ENCODE peak calls at places on chromosomes 3 and 15, in five cellular contexts. V, B, E, J and K are unnamed samples. For H3K36me3, the result is how much of the 10 kb centered on the place peaks cover.

GRCh38 chr3:189071452-189071851 is 100.3 kb upstream of the TPRG1 start:
- DNase-seq in E (peak), J (no peak), B (no peak), V (no peak), K (no peak)

GRCh38 chr3:127598841-127599570 is 795 bp downstream of the MCM2 start:
- DNase-seq in B (no peak), E (peak), J (no peak), V (no peak), K (no peak)

GRCh38 chr3:124519844-124520243 is 210.4 kb upstream of the UMPS start:
- DNase-seq in B (no peak), V (no peak), E (no peak), J (no peak), K (no peak)

GRCh38 chr3:183061431-183062172 is 37.7 kb downstream of the MCCC1 start:
- DNase-seq in V (no peak), E (peak), B (no peak), J (no peak), K (no peak)

GRCh38 chr3:52397676-52398399 is 47.1 kb downstream of the SEMA3G start:
- DNase-seq in B (no peak), V (no peak), J (peak), E (no peak), K (no peak)

GRCh38 chr3:65883614-65884013 is 155.1 kb downstream of the MAGI1 start:
- DNase-seq in E (peak), B (no peak), J (no peak), V (no peak), K (no peak)

GRCh38 chr3:104887069-104887468 is 479.6 kb upstream of the ALCAM start:
- DNase-seq in B (no peak), J (no peak), E (peak), V (no peak), K (no peak)

GRCh38 chr3:185552358-185552877 is at the start of gene LIPH:
- DNase-seq in V (peak), E (peak), B (no peak), J (no peak), K (no peak)

GRCh38 chr3:58704745-58705144 is 38.2 kb upstream of the FAM3D start:
- DNase-seq in E (no peak), V (no peak), J (no peak), B (no peak), K (no peak)

GRCh38 chr15:31501074-31501473 is 174.4 kb downstream of the KLF13 start:
- DNase-seq in E (no peak), V (no peak), J (no peak), B (no peak), K (no peak)

GRCh38 chr3:23256741-23257435 is 53.8 kb downstream of the UBE2E2 start:
- DNase-seq in B (no peak), E (no peak), J (no peak), V (no peak), K (peak)

GRCh38 chr3:5195605-5196004 is 8.1 kb downstream of the EDEM1 start:
- DNase-seq in B (no peak), V (no peak), J (no peak), E (peak), K (no peak)

GRCh38 chr15:67548862-67549651 is 6.6 kb downstream of the MAP2K5 start:
- DNase-seq in J (no peak), B (no peak), V (peak), E (no peak), K (peak)

GRCh38 chr3:125110016-125110875 is 54.4 kb upstream of the HEG1 start:
- DNase-seq in V (no peak), B (no peak), J (no peak), E (peak), K (peak)

GRCh38 chr3:117485841-117486240 is 776.3 kb downstream of the TUSC7 start:
- DNase-seq in J (no peak), E (no peak), V (no peak), B (no peak), K (no peak)

GRCh38 chr3:73674280-73674679 is 49.5 kb upstream of the PDZRN3 start:
- DNase-seq in V (peak), B (no peak), E (no peak), J (no peak), K (no peak)

GRCh38 chr15:41285285-41285684 is 47.1 kb downstream of the OIP5 start:
- DNase-seq in V (peak), B (no peak), J (no peak), E (no peak), K (no peak)
- H3K36me3 ChIP-seq in V (under half), B (under half), J (under half), E (under half), K (under half)

GRCh38 chr15:100166313-100166712 is 175.5 kb downstream of the ADAMTS17 start:
- DNase-seq in E (peak), V (no peak), B (no peak), J (no peak), K (no peak)

GRCh38 chr15:100168787-100169186 is 173.0 kb downstream of the ADAMTS17 start:
- DNase-seq in V (no peak), E (no peak), J (no peak), B (no peak), K (no peak)

GRCh38 chr15:100170280-100170654 is 171.5 kb downstream of the ADAMTS17 start:
- DNase-seq in E (no peak), B (no peak), J (no peak), V (no peak), K (no peak)

GRCh38 chr15:100169615-100170279 is 172.0 kb downstream of the ADAMTS17 start:
- DNase-seq in E (no peak), V (no peak), B (no peak), J (no peak), K (no peak)

GRCh38 chr15:100167884-100168375 is 173.8 kb downstream of the ADAMTS17 start:
- DNase-seq in J (no peak), V (no peak), B (no peak), E (no peak), K (no peak)
- H3K36me3 ChIP-seq in J (under half), V (under half), B (under half), E (under half), K (under half)

GRCh38 chr15:28178727-28179126 is 79.6 kb upstream of the OCA2 start:
- DNase-seq in B (no peak), V (no peak), J (no peak), E (no peak), K (no peak)

GRCh38 chr15:28181386-28181785 is 82.3 kb upstream of the OCA2 start:
- DNase-seq in J (no peak), V (no peak), B (no peak), E (no peak), K (no peak)

GRCh38 chr15:28179270-28179669 is 80.2 kb upstream of the OCA2 start:
- DNase-seq in B (no peak), E (no peak), V (no peak), J (no peak), K (no peak)

GRCh38 chr15:28182216-28182615 is 83.1 kb upstream of the OCA2 start:
- DNase-seq in B (no peak), E (no peak), V (no peak), J (no peak), K (no peak)

GRCh38 chr15:28178290-28178689 is 79.2 kb upstream of the OCA2 start:
- DNase-seq in V (no peak), E (no peak), B (no peak), J (no peak), K (no peak)
- H3K36me3 ChIP-seq in V (under half), E (under half), B (under half), J (under half), K (under half)

GRCh38 chr3:38124324-38125122 is 12.4 kb downstream of the ACAA1 start:
- DNase-seq in B (peak), E (peak), J (no peak), V (no peak), K (no peak)
- H3K36me3 ChIP-seq in B (under half), E (half or more), J (under half), V (under half), K (under half)

GRCh38 chr15:92899910-92900711 is at the start of gene CHD2:
- DNase-seq in V (peak), E (peak), B (peak), J (peak), K (peak)
- H3K36me3 ChIP-seq in V (under half), E (half or more), B (under half), J (under half), K (under half)

DNA sequence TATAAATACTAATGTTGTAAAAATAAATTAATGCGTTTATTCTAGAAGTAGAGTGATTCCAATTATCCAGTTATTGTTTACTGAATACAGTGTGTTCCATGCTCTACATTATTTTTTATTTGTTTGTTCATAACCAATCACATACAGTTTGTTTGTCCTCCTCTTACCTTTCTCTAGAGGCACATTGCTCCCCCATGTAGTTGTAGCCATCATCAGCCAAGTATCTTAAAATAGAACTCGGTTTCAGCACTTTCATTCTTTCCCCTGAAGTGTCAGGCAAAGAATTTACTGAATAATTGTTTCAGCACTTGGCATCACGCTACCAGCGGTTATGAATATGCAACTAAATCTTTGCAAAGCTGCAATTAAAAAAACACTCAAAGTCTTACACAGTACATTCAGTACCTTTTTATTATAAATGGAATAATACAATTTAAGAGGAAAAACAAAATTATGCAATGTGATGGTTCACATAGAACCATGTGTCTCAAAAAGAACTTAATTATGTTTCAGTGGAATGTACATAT is 448.6 kb upstream of the ATP10A start:
- DNase-seq in V (no peak), J (no peak), E (no peak), B (no peak), K (no peak)
- H3K36me3 ChIP-seq in V (under half), J (under half), E (under half), B (under half), K (under half)

DNA sequence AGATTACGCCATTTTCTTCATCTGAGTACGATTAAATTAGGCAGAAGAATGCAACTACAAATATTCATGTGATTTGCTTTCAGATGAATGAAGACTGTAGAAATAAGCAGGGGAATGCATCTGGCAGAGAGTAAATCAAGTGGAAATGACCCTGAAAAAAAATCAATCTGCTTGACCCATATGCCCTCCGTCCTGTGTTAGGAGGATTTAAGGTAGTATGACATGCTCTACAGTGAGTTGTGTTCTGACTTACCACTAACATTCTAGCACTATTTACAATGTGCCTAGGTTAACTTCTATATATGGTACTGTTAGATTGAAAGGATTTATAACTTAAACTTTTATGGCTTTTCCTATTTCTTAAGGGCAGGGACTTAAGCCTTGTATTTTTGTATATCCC is 14.6 kb downstream of the BNIP2 start:
- DNase-seq in E (no peak), V (no peak), J (no peak), B (no peak), K (no peak)
- H3K36me3 ChIP-seq in E (under half), V (half or more), J (under half), B (under half), K (half or more)

GRCh38 chr3:37074178-37074577 is 80.9 kb downstream of the MLH1 start:
- DNase-seq in B (no peak), J (no peak), V (no peak), E (peak), K (no peak)

GRCh38 chr3:37068031-37068430 is 74.7 kb downstream of the MLH1 start:
- DNase-seq in V (no peak), B (no peak), J (no peak), E (no peak), K (no peak)

GRCh38 chr3:37075955-37076354 is 82.6 kb downstream of the MLH1 start:
- DNase-seq in B (no peak), V (no peak), E (no peak), J (no peak), K (no peak)

GRCh38 chr3:37071921-37072320 is 78.6 kb downstream of the MLH1 start:
- DNase-seq in V (no peak), J (no peak), E (no peak), B (no peak), K (no peak)

DNA sequence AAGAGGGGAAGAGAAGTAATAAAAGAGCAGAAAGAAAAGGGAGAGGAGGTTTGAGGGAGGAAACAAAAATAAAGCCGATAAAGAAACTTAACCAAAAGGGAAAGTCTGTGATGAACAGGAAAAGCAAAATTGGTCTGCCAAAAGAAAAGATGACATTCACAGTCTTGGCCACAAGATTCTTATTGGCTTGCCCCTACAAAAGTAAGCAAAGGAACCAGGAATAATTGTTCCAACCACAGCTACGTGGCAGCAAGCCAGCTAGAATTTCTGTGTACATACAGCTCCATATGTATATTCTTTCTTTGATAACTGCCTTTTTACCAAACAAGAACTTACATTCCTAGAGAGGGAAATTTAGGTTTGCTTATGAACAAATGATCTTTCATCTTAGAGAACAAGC is 79.6 kb downstream of the MLH1 start:
- DNase-seq in E (peak), V (no peak), B (no peak), J (no peak), K (no peak)
- H3K36me3 ChIP-seq in E (under half), V (under half), B (under half), J (under half), K (under half)

GRCh38 chr3:50057756-50058155 is 31.0 kb upstream of the RBM5 start:
- DNase-seq in B (no peak), V (no peak), E (no peak), J (no peak), K (no peak)
- H3K36me3 ChIP-seq in B (under half), V (under half), E (under half), J (under half), K (under half)